ENCODE peak calls at places on chromosomes 4 and X, in eight cellular contexts. L is cardiac fibroblast, J is foreskin fibroblast, P is suprapubic skin, E is ascending aorta, Y is GM12865, G is SK-N-SH, F is psoas muscle. B is an unnamed sample.
A peak's percentile ranks its signal among the peaks of the same experiment; 100 is the strongest.

GRCh38 chr4:6388713-6389112 is 83.7 kb downstream of the PPP2R2C start:
- DNase-seq in P (no peak), E (no peak), G (no peak), L (no peak), Y (no peak), F (no peak), J (no peak), B (no peak)

GRCh38 chrX:101265869-101266428 is 25.2 kb downstream of the TAF7L start:
- DNase-seq in E (no peak), G (no peak), F (no peak), L (peak; percentile 83), Y (no peak), P (no peak), J (peak; percentile 85), B (peak; percentile 12)

GRCh38 chr4:77021614-77022089 is 54.1 kb downstream of the CCNI start:
- DNase-seq in Y (no peak), G (no peak), J (peak; percentile 85), F (no peak), P (no peak), E (no peak), L (peak; percentile 88), B (no peak)

GRCh38 chr4:6953751-6954380 is 44.2 kb downstream of the TBC1D14 start:
- DNase-seq in P (peak; percentile 92), E (no peak), Y (no peak), J (peak; percentile 85), G (peak; percentile 61), F (peak; percentile 87), L (peak; percentile 76), B (no peak)

GRCh38 chr4:7395635-7396034 is 39.1 kb downstream of the PSAPL1 start:
- DNase-seq in G (peak; percentile 10), E (no peak), F (no peak), P (no peak), Y (no peak), J (no peak), L (no peak), B (no peak)

GRCh38 chr4:139920552-139920951 is 233.4 kb downstream of the MAML3 start:
- DNase-seq in E (no peak), G (no peak), F (no peak), J (no peak), L (no peak), P (no peak), Y (no peak), B (no peak)

GRCh38 chr4:107719211-107719926 is 665 bp downstream of the PAPSS1 start:
- DNase-seq in P (no peak), J (peak; percentile 57), Y (peak; percentile 51), E (no peak), G (no peak), L (peak; percentile 34), F (peak; percentile 16), B (no peak)

GRCh38 chrX:48940404-48940955 is 16.9 kb downstream of the OTUD5 start:
- DNase-seq in J (no peak), E (no peak), F (no peak), Y (peak; percentile 54), P (no peak), L (no peak), G (no peak), B (no peak)

GRCh38 chr4:16685536-16685935 is 212.9 kb downstream of the LDB2 start:
- DNase-seq in F (no peak), G (no peak), J (peak; percentile 34), L (peak; percentile 75), E (no peak), Y (no peak), P (no peak), B (no peak)

GRCh38 chr4:1045595-1046201 is 34.3 kb downstream of the FGFRL1 start:
- DNase-seq in E (no peak), F (peak; percentile 19), L (no peak), J (no peak), Y (no peak), G (no peak), P (no peak), B (no peak)

GRCh38 chr4:108072300-108072699 is 82.6 kb downstream of the HADH start:
- DNase-seq in Y (peak; percentile 87), E (no peak), F (no peak), P (no peak), J (no peak), L (no peak), G (no peak), B (no peak)

GRCh38 chrX:103879339-103879738 is 47.3 kb upstream of the RAB9B start:
- DNase-seq in E (no peak), P (no peak), G (no peak), Y (no peak), J (peak; percentile 56), F (no peak), L (peak; percentile 49), B (no peak)

GRCh38 chr4:100688368-100688767 is 170.5 kb upstream of the EMCN start:
- DNase-seq in J (no peak), L (no peak), E (no peak), P (no peak), Y (no peak), G (no peak), F (no peak), B (no peak)

GRCh38 chrX:24515447-24515846 is 50.4 kb downstream of the PDK3 start:
- DNase-seq in L (peak; percentile 32), J (peak; percentile 39), Y (no peak), E (no peak), P (no peak), G (no peak), F (no peak), B (no peak)
- TF ChIP-seq CTCF in L (no peak), J (peak; percentile 9), Y (no peak), E (no peak), P (no peak), G (peak; percentile 33), F (peak; percentile 21), B (no peak)

GRCh38 chr4:184450743-184451142 is 23.6 kb downstream of the IRF2 start:
- DNase-seq in L (no peak), J (no peak), G (peak; percentile 59), F (no peak), P (no peak), E (no peak), Y (no peak), B (no peak)

GRCh38 chr4:184446132-184446531 is 28.2 kb downstream of the IRF2 start:
- DNase-seq in G (no peak), F (no peak), J (no peak), P (no peak), L (no peak), Y (no peak), E (no peak), B (no peak)

GRCh38 chr4:184447664-184448063 is 26.7 kb downstream of the IRF2 start:
- DNase-seq in J (no peak), Y (no peak), G (no peak), P (no peak), F (no peak), E (no peak), L (no peak), B (no peak)

GRCh38 chr4:184450045-184450444 is 24.3 kb downstream of the IRF2 start:
- DNase-seq in Y (no peak), L (peak; percentile 79), J (peak; percentile 79), P (no peak), F (no peak), G (no peak), E (no peak), B (no peak)

GRCh38 chr4:184448828-184449227 is 25.5 kb downstream of the IRF2 start:
- DNase-seq in Y (peak; percentile 66), J (peak; percentile 66), E (no peak), F (peak; percentile 50), G (no peak), P (no peak), L (peak; percentile 80), B (no peak)
- H3K4me3 ChIP-seq in Y (peak overlapping the region; percentile 29), J (peak overlapping the region; percentile 49), E (peak overlapping the region; percentile 42), F (peak overlapping the region; percentile 65), G (no peak overlapping the region), P (peak overlapping the region; percentile 37), L (peak overlapping the region; percentile 29), B (peak overlapping the region; percentile 42)

DNA sequence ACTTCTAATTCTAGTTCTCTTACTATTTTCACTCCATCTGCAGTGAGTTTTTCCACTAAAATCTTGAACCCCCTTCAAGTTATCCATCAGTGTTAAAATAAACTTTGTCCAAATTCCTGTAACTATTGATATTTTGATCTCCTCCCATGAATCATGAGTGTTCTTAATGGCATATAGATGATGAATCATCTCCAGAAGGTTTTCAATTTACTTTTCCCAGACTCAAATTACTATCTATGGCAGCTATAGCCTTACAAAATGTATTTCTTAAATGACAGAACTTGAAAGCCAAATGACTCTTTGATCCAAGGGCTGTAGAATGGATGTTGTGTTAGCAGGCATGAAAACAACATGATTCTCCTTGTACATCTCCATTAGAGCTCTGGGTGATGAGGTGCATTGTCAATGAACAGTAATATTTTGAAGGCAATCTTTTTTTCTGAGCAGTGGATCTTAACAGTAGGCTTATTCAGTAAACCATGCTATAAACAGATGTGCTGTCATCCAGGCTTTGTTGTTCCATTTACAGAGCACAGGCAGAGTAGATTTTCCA is 16.1 kb upstream of the IQCM start:
- DNase-seq in G (no peak), F (no peak), L (no peak), E (no peak), Y (no peak), P (no peak), J (peak; percentile 26), B (no peak)
- TF ChIP-seq CTCF in G (no peak), F (no peak), L (no peak), E (no peak), Y (no peak), P (no peak), J (no peak), B (no peak)

DNA sequence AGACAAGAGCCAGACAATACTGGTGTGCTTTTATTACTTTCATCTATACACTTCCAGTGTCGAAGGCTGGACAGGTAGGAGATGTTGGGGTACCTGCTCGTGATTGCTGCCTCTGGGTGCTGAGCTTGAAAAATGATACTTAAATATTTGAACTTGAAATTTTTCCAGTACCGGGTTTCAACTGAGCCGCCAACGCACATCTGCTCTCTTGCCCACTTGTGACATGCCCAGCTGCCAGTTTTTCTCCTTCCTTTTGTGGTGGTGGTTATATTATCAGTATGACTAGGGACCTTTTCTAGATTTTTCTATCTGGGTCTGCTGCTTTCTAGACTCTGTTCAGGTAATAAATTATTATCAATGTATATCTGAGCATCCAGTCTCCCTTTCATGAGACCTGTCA is 3.4 kb downstream of the OGT start:
- DNase-seq in F (no peak), E (no peak), G (no peak), Y (peak; percentile 31), P (no peak), J (peak; percentile 14), L (no peak), B (no peak)
- H3K4me3 ChIP-seq in F (peak overlapping the region; percentile 82), E (peak overlapping the region; percentile 72), G (no peak overlapping the region), Y (peak overlapping the region; percentile 85), P (peak overlapping the region; percentile 70), J (peak overlapping the region; percentile 97), L (peak overlapping the region; percentile 8), B (peak overlapping the region; percentile 86)

GRCh38 chrX:114599903-114600302 is 16.0 kb downstream of the HTR2C start:
- DNase-seq in J (no peak), Y (no peak), P (no peak), L (no peak), E (no peak), G (no peak), F (no peak), B (no peak)

DNA sequence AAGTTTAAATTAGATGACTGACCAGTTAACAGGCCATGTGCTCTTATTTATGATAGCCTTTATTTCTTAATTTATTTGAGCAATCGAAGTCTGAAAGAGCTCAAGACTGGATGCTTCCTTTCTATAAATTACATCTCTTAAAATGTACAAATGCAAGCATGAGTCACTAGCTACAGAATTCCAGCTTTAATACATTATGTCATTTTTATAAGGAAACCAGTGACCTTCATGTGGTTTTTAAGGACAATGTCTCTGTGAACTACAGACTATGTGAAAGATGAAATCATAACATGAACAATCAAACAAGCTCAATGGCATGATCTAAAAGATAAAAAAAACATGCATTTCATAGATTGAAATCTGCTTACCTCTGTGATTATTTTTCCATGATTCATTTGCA is 15.4 kb downstream of the HTR2C start:
- DNase-seq in Y (no peak), J (no peak), G (no peak), P (no peak), E (no peak), F (no peak), L (no peak), B (no peak)
- TF ChIP-seq CTCF in Y (no peak), J (no peak), G (no peak), P (no peak), E (no peak), F (no peak), L (no peak), B (no peak)